ENCODE peak calls at places on chromosomes 4 and X, in four cellular contexts. Z is neural progenitor cell, W is MM.1S, Y is PC-3. O is an unnamed sample.

GRCh38 chr4:108272046-108272445 is 103.3 kb upstream of the LEF1 start:
- DNase-seq in Z (no peak), W (no peak), Y (no peak), O (no peak)

GRCh38 chr4:122602277-122603142 is 18.4 kb downstream of the IL21 start:
- DNase-seq in Z (peak; percentile 37), W (peak; percentile 74), Y (peak; percentile 65), O (no peak)

GRCh38 chr4:104524026-104524425 is 29.3 kb upstream of the CXXC4 start:
- DNase-seq in Z (no peak), W (no peak), Y (no peak), O (no peak)

GRCh38 chrX:133375558-133376340 is 39.5 kb downstream of the GPC4 start:
- DNase-seq in Z (peak; percentile 18), W (no peak), Y (no peak), O (no peak)

GRCh38 chr4:33537527-33537926 is 2706.8 kb downstream of the ARAP2 start:
- DNase-seq in Z (no peak), W (no peak), Y (no peak), O (no peak)

GRCh38 chr4:156060661-156061060 is 107.0 kb upstream of the CTSO start:
- DNase-seq in Z (no peak), W (no peak), Y (no peak), O (no peak)

GRCh38 chrX:126929071-126929470 is 109.5 kb downstream of the PRR32 start:
- DNase-seq in Z (no peak), W (no peak), Y (no peak), O (no peak)

GRCh38 chr4:41077628-41078027 is 136.7 kb downstream of the APBB2 start:
- DNase-seq in Z (no peak), W (no peak), Y (no peak), O (no peak)

GRCh38 chr4:143402776-143403550 is 66.3 kb downstream of the GAB1 start:
- DNase-seq in Z (no peak), W (peak; percentile 36), Y (no peak), O (no peak)

GRCh38 chrX:153973127-153974002 is 811 bp downstream of the TMEM187 start:
- DNase-seq in Z (no peak), W (no peak), Y (no peak), O (no peak)

GRCh38 chr4:168374772-168375523 is 56.4 kb upstream of the DDX60 start:
- DNase-seq in Z (peak; percentile 65), W (no peak), Y (no peak), O (no peak)

GRCh38 chr4:117971406-117971805 is 62.9 kb upstream of the NDST3 start:
- DNase-seq in Z (peak; percentile 8), W (no peak), Y (no peak), O (no peak)

GRCh38 chrX:109710181-109710580 is 22.9 kb downstream of the ACSL4 start:
- DNase-seq in Z (no peak), W (no peak), Y (no peak), O (no peak)

GRCh38 chr4:8393593-8394038 is 46.9 kb downstream of the ACOX3 start:
- DNase-seq in Z (peak; percentile 82), W (no peak), Y (peak; percentile 91), O (peak; percentile 90)

GRCh38 chr4:147015531-147015930 is 69.9 kb upstream of the TTC29 start:
- DNase-seq in Z (no peak), W (no peak), Y (no peak), O (no peak)

GRCh38 chr4:40626183-40626990 is 3.3 kb downstream of the RBM47 start:
- DNase-seq in Z (peak; percentile 14), W (no peak), Y (peak; percentile 51), O (peak; percentile 83)

GRCh38 chr4:76585897-76586360 is 150.9 kb downstream of the SHROOM3 start:
- DNase-seq in Z (peak; percentile 91), W (peak; percentile 91), Y (peak; percentile 89), O (peak; percentile 83)

GRCh38 chr4:127846061-127846460 is 34.6 kb upstream of the PLK4 start:
- DNase-seq in Z (no peak), W (no peak), Y (no peak), O (no peak)

GRCh38 chr4:89007338-89007737 is 49.6 kb downstream of the FAM13A start:
- DNase-seq in Z (no peak), W (peak; percentile 20), Y (no peak), O (no peak)

GRCh38 chrX:51461053-51462050 is 35.0 kb downstream of the NUDT11 start:
- DNase-seq in Z (peak; percentile 45), W (peak; percentile 8), Y (peak; percentile 40), O (no peak)

GRCh38 chrX:118718737-118719136 is 8.7 kb upstream of the IL13RA1 start:
- DNase-seq in Z (no peak), W (no peak), Y (no peak), O (no peak)

GRCh38 chrX:19555683-19556082 is 40.4 kb upstream of the MAP3K15 start:
- DNase-seq in Z (no peak), W (no peak), Y (no peak), O (no peak)

DNA sequence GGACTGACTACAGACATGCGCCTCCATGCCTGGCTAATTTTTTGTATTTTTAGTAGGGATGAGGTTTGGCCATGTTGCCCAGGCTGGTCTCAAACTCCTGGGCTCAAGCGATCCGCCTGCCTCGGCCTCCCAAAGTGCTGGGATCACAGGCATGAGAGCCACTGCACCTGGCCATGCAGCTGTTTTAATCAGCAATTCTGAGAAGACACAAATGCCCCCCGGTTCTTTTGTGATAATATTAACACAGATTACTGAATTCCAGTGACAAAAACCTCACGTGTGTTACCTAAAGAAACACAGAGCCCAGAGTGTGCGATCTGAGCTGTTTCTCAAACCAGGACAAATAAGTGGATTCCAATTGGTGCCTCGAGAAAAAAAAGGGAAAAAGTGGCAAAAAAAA is 17.4 kb downstream of the DHRSX start:
- DNase-seq in Z (no peak), W (no peak), Y (no peak), O (no peak)
- H3K79me2 ChIP-seq in Z (peaks cover 92% of the 10 kb centered on the region), W (no peaks in the 10 kb centered on the region), Y (no peaks in the 10 kb centered on the region), O (no peaks in the 10 kb centered on the region)

DNA sequence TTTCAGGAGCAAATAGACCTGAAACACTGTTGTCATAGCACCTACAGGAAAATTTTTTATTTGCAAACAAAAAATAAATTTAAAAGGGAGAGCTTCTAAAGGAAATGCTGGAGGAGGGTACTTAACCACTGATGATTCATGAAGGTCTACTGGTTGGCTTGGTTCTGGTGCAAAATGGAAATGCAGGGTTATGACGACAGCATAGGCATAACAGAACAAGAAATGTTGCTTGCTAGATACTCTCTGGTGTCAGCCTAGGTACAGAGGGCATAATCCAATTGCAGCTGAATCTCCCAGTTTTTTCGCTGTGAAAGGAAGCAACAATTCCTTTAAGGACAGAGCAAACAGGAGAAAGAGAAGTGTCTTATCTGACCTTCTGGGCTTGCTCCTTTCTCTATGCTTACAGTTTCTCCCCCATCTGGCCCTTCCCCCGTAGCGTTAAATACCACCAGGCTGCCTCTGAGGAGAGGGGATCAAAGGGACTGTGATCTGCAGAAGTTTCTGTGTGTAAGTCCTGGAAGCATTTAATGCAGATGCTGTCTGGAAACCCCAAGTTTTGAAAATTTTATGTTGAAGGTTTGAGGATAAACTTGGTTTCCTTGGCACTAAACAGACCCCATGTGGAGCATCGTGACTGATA is 23.7 kb upstream of the CASK start:
- DNase-seq in Z (peak; percentile 36), W (no peak), Y (peak; percentile 45), O (no peak)
- H2AFZ ChIP-seq in Z (peak overlapping the region; percentile 91), W (no peak overlapping the region), Y (no peak overlapping the region), O (no peak overlapping the region)

DNA sequence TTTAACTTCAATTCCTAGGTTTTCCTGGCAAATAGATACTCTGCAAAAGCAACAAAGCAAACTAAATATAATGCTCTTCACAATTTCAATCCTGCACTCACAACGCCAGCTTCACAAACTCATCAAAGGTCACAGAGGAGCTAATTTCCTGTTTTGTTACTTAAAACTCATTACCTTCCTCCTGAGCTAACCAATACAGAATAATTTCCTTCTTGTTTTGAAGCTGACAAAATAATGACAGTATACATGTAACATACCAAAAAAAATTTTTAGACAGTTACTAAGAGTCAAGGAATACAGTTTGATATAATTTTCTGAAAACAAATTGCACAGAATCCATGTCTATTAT is 17.9 kb downstream of the CNOT6L start:
- DNase-seq in Z (no peak), W (no peak), Y (no peak), O (no peak)
- H3K79me2 ChIP-seq in Z (no peaks in the 10 kb centered on the region), W (peaks cover 100% of the 10 kb centered on the region), Y (peaks cover 57% of the 10 kb centered on the region), O (peaks cover 60% of the 10 kb centered on the region)

GRCh38 chrX:129979207-129979920 is 3.1 kb upstream of the BCORL1 start:
- DNase-seq in Z (peak; percentile 51), W (no peak), Y (no peak), O (no peak)

GRCh38 chrX:129981752-129982299 is 609 bp upstream of the BCORL1 start:
- DNase-seq in Z (no peak), W (no peak), Y (no peak), O (no peak)

GRCh38 chrX:129981207-129981553 is 1.3 kb upstream of the BCORL1 start:
- DNase-seq in Z (no peak), W (no peak), Y (no peak), O (no peak)

GRCh38 chrX:129980043-129980442 is 2.4 kb upstream of the BCORL1 start:
- DNase-seq in Z (peak; percentile 48), W (no peak), Y (no peak), O (peak; percentile 17)

DNA sequence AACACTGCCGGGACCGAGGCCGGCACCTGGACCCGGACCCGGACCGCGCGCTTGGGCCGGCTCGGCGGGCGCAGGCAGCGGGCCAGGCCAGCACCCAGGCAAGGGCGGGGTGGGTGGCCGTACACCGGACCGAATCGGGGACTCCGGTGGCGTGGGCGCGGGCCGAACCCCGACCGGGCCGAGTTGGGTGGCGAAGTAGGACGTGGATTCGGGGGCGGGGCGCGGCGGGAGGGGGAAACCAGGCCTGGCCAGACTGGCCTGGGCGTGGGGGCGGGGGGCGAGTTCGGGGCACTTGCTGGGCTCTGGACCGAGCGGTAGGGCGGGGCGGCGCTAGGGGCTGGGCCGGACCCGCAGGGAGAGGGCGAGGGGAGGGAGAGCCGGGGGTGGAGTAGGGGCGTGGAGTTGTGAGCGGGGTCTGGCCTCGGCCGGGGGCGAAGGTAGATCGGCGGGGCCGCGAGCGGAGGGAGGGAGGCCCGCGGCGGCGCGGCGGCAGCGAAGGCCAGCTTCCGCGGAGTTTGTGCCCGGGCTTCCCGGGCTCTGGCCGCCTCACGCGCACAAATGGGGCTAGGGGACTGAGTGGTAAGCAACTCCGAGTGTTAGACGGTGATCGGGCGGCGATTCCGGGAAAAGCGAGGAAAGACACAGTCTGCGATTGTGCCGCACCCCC is 1.8 kb upstream of the BCORL1 start:
- DNase-seq in Z (peak; percentile 75), W (no peak), Y (peak; percentile 15), O (no peak)
- H2AFZ ChIP-seq in Z (no peak overlapping the region), W (peak overlapping the region; percentile 45), Y (peak overlapping the region; percentile 79), O (peak overlapping the region; percentile 63)

GRCh38 chrX:3598046-3598605 is 115.3 kb downstream of the PRKX start:
- DNase-seq in Z (no peak), W (no peak), Y (no peak), O (no peak)

GRCh38 chrX:3603026-3603661 is 110.3 kb downstream of the PRKX start:
- DNase-seq in Z (no peak), W (no peak), Y (peak; percentile 5), O (no peak)

GRCh38 chrX:3599787-3600465 is 113.5 kb downstream of the PRKX start:
- DNase-seq in Z (no peak), W (no peak), Y (no peak), O (no peak)

DNA sequence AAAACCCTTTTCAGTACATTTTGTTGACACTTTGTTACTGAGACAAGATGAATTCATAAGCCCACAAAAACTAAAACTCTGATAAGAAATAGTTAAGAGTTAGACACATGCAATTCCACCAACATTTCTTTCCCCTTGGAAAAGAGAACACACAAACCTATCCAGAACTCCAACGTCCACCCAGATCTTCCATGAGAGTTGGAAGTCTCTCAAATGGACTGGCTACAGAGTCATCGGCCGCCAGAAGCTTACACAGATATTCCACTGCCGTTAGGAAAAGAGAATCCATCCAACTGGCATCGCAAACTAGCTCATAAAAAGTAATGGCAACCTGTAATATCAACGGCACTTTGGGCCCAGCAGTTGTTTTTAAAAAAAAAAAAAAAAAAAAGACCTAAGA is 114.8 kb downstream of the PRKX start:
- DNase-seq in Z (no peak), W (no peak), Y (no peak), O (no peak)
- H3K79me2 ChIP-seq in Z (no peaks in the 10 kb centered on the region), W (no peaks in the 10 kb centered on the region), Y (no peaks in the 10 kb centered on the region), O (no peaks in the 10 kb centered on the region)

GRCh38 chr4:38873290-38873949 is 5.8 kb downstream of the FAM114A1 start:
- DNase-seq in Z (no peak), W (no peak), Y (no peak), O (no peak)
- H2AFZ ChIP-seq in Z (no peak overlapping the region), W (no peak overlapping the region), Y (no peak overlapping the region), O (no peak overlapping the region)

O was measured in PC-9.